ENCODE peak calls at places on chromosomes 12 and 14, in eight cellular contexts. W is PC-9, I is cardiac muscle cell, K is endothelial cell, Q is nephron progenitor cell, C is progenitor cell of endocrine pancreas, M is lower leg skin, P is astrocyte of the spinal cord. H is an unnamed sample.

GRCh38 chr14:92907316-92907911 is 15.5 kb upstream of the CHGA start:
- DNase-seq in K (no peak), Q (no peak), M (no peak), W (no peak), P (no peak), I (no peak), C (no peak), H (no peak)

GRCh38 chr14:96194657-96195431 is 9.8 kb upstream of the BDKRB2 start:
- DNase-seq in M (no peak), Q (no peak), P (no peak), W (no peak), K (no peak), C (no peak), I (no peak), H (no peak)

GRCh38 chr14:91284146-91284790 is 39.8 kb upstream of the GPR68 start:
- DNase-seq in I (peak; percentile 82), C (no peak), W (no peak), Q (no peak), K (no peak), M (no peak), P (peak; percentile 67), H (no peak)

GRCh38 chr14:55938249-55938791 is 179.9 kb upstream of the PELI2 start:
- DNase-seq in W (no peak), M (no peak), Q (no peak), I (peak; percentile 34), P (peak; percentile 17), C (no peak), K (no peak), H (no peak)

GRCh38 chr14:103890836-103891666 is 37.2 kb upstream of the TDRD9 start:
- DNase-seq in P (no peak), M (no peak), I (no peak), C (no peak), K (no peak), W (no peak), Q (no peak), H (no peak)

GRCh38 chr12:14907953-14908352 is 22.3 kb upstream of the MGP start:
- DNase-seq in P (peak; percentile 18), K (no peak), C (no peak), M (no peak), W (no peak), Q (no peak), I (no peak), H (no peak)

GRCh38 chr14:63438065-63438757 is 105.0 kb downstream of the PPP2R5E start:
- DNase-seq in W (peak; percentile 91), M (peak; percentile 90), K (no peak), P (peak; percentile 94), C (no peak), I (peak; percentile 98), Q (no peak), H (no peak)

GRCh38 chr14:21768116-21768874 is 94.7 kb upstream of the OR4E1 start:
- DNase-seq in W (peak; percentile 7), Q (no peak), I (peak; percentile 31), M (no peak), K (no peak), C (no peak), P (peak; percentile 8), H (no peak)

GRCh38 chr12:123894823-123895338 is 77.8 kb downstream of the CCDC92 start:
- DNase-seq in C (no peak), I (no peak), P (peak; percentile 4), K (no peak), M (no peak), Q (no peak), W (no peak), H (no peak)

GRCh38 chr14:104144911-104145825 is 6.8 kb downstream of the KIF26A start:
- DNase-seq in Q (peak; percentile 7), P (no peak), W (no peak), C (no peak), I (no peak), K (no peak), M (no peak), H (no peak)

DNA sequence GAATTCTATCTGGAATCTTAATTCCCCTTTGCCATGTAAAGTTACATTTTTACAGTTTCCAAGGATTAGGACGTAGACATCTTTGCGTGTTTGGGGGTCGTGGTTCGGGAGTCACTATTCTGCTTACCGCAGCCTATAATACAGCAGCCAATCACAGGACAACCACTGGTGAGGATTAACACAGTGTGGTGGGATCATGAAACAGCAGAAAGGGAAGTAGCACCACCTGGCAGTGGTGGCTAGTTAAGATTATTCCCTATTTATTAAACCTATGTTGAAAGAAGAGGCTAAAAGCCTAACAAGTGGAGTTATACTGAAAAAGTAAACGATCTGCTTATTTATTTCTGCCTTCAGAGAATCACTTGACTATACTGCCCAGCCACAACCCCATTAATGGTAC is 71.7 kb downstream of the IPO8 start:
- DNase-seq in P (no peak), M (no peak), Q (no peak), I (no peak), K (no peak), C (no peak), W (no peak), H (no peak)
- TF ChIP-seq CTCF in P (no peak), M (no peak), Q (no peak), I (no peak), K (no peak), C (no peak), W (no peak), H (no peak)

GRCh38 chr12:125376422-125376821 is 311.2 kb downstream of the AACS start:
- DNase-seq in C (no peak), Q (no peak), M (peak; percentile 56), W (no peak), K (peak; percentile 22), I (no peak), P (no peak), H (no peak)

GRCh38 chr12:125373375-125373774 is 308.1 kb downstream of the AACS start:
- DNase-seq in Q (no peak), M (no peak), P (no peak), I (no peak), C (no peak), W (no peak), K (no peak), H (no peak)

DNA sequence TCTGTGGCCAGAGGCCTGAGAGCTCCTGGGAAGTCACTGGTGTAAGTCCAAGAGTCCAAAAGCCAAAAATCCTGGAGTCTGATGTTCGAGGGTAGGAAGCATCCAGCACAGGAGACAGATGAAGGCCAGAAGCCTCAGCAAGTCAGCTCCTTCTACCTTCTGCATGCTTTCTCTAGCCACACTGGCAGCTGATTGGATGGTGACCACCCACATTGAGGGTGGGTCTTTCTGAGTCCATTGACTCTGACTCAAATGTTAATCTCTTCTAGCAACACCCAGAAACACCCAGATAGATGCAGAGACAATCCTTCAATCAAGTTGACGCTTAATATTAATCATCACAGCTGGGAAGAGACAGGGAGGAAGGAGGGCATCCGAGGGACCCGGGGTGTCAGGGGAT is 305.8 kb downstream of the AACS start:
- DNase-seq in I (no peak), C (no peak), Q (no peak), W (no peak), M (peak; percentile 43), P (no peak), K (no peak), H (no peak)
- TF ChIP-seq CTCF in I (no peak), C (no peak), Q (no peak), W (no peak), M (no peak), P (no peak), K (no peak), H (no peak)

GRCh38 chr14:76091036-76091435 is 60.7 kb upstream of the GPATCH2L start:
- DNase-seq in P (no peak), K (peak; percentile 22), W (peak; percentile 13), C (no peak), M (peak; percentile 90), I (peak; percentile 28), Q (no peak), H (no peak)
- TF ChIP-seq CTCF in P (peak; percentile 23), K (no peak), W (no peak), C (peak; percentile 31), M (no peak), I (peak; percentile 33), Q (no peak), H (no peak)

DNA sequence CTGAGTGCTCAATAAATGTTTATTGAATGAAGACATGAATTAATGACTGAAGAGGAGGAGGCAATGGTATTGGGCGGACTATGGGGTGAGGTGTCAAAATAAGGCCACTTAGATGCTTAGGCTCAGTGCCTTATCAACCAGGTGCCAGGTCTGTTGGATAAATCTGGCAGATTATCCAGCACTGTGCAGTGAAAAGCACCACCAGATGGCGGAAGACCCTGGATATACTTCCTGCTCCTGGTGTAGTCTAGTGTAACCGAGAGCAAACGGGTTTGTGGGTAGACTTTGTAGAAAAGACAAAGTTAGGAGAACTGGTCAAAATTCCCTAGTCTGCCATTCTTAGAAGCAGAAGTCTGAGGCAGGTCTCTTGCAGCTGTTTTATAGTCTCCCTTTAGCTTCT is 306.3 kb downstream of the ATP23 start:
- DNase-seq in M (no peak), K (no peak), I (no peak), C (no peak), W (peak; percentile 2), P (no peak), Q (no peak), H (no peak)
- TF ChIP-seq CTCF in M (no peak), K (no peak), I (no peak), C (no peak), W (peak; percentile 16), P (peak; percentile 10), Q (no peak), H (no peak)

GRCh38 chr12:62434504-62435336 is 31.9 kb upstream of the MON2 start:
- DNase-seq in Q (no peak), I (no peak), M (no peak), K (no peak), P (no peak), C (no peak), W (peak; percentile 37), H (no peak)

GRCh38 chr12:62436164-62436503 is 30.5 kb upstream of the MON2 start:
- DNase-seq in K (no peak), P (no peak), C (no peak), Q (no peak), W (no peak), I (no peak), M (no peak), H (no peak)

GRCh38 chr12:62438098-62438692 is 28.4 kb upstream of the MON2 start:
- DNase-seq in W (peak; percentile 29), C (no peak), P (peak; percentile 66), Q (peak; percentile 62), I (peak; percentile 76), K (peak; percentile 64), M (no peak), H (peak; percentile 68)

DNA sequence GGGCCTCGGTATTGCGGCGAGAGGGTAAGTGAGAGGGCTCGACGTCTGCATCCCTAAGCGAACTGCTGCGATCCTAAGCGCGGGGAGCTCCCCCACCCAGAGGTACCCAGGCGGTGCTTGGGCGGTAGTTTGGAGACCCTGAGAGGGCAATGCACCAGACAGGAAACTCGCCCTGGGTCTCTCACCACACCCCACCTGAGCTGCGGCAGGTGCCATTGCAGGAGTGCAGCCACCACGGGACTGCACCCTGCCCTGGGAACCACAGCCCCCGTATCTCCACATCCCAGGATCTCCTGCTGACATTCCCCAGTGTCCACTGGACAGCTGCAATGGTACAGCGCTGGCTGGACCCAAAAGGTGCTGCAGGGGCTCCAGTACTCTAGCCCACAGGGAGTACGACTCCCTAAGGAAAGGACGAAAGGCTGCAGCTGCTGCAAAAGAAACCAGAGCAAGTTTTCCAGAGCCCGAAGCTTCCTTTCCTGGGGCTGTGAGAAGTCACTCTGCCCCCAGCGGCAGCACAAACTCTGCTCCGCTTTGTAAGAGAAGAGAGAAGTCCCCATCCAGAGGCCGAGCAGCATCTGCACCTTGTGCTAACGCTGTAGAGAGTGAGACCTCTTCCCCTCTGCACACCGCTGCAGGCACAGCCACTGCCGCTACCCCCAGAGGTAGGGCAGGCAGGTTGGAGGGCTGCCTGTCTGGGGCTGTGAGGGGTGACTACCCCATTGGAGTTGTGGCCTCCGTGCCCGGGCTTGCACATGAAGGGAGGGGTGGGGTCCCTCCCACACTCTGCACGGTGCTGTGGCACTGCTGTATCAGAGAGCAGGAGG is 31.1 kb upstream of the MON2 start:
- DNase-seq in Q (peak; percentile 51), C (peak; percentile 40), I (peak; percentile 80), P (peak; percentile 67), K (peak; percentile 56), M (peak; percentile 86), W (peak; percentile 21), H (peak; percentile 44)
- TF ChIP-seq CTCF in Q (peak; percentile 40), C (peak; percentile 62), I (peak; percentile 74), P (peak; percentile 84), K (no peak), M (no peak), W (no peak), H (peak; percentile 58)

H was measured in neural crest cell.